ENCODE peak calls at places on chromosome 18, in four cellular contexts. X, S, C and V are unnamed samples.

GRCh38 chr18:9249254-9249653 is 85.3 kb upstream of the TWSG1 start:
- DNase-seq in X (no peak), S (no peak), C (no peak), V (no peak)

GRCh38 chr18:32450874-32451273 is 19.8 kb downstream of the GAREM1 start:
- DNase-seq in X (no peak), S (no peak), C (no peak), V (no peak)

GRCh38 chr18:48808476-48808875 is 142.3 kb downstream of the SMAD7 start:
- DNase-seq in X (no peak), S (no peak), C (no peak), V (no peak)

GRCh38 chr18:76209597-76209996 is 285.4 kb downstream of the ZNF516 start:
- DNase-seq in X (no peak), S (no peak), C (peak), V (peak)

GRCh38 chr18:35076556-35076955 is 35.3 kb downstream of the MAPRE2 start:
- DNase-seq in X (no peak), S (no peak), C (no peak), V (peak)

GRCh38 chr18:74413811-74414210 is 43.3 kb downstream of the DIPK1C start:
- DNase-seq in X (no peak), S (no peak), C (no peak), V (no peak)

GRCh38 chr18:11752116-11752911 is 63.2 kb downstream of the GNAL start:
- DNase-seq in X (peak), S (no peak), C (peak), V (no peak)

GRCh38 chr18:53153281-53153680 is 813.3 kb downstream of the DCC start:
- DNase-seq in X (peak), S (no peak), C (peak), V (no peak)

GRCh38 chr18:5155180-5155906 is 41.7 kb downstream of the AKAIN1 start:
- DNase-seq in X (no peak), S (no peak), C (no peak), V (no peak)

GRCh38 chr18:71194438-71194837 is 905.6 kb downstream of the SOCS6 start:
- DNase-seq in X (no peak), S (no peak), C (no peak), V (no peak)

GRCh38 chr18:44788334-44788733 is 107.6 kb downstream of the SETBP1 start:
- DNase-seq in X (no peak), S (no peak), C (no peak), V (no peak)

GRCh38 chr18:59634096-59634495 is 63.1 kb downstream of the CCBE1 start:
- DNase-seq in X (no peak), S (no peak), C (no peak), V (no peak)

GRCh38 chr18:63897072-63897471 is 9.6 kb downstream of the SERPINB2 start:
- DNase-seq in X (no peak), S (no peak), C (no peak), V (no peak)

GRCh38 chr18:40313030-40313642 is 1641.9 kb upstream of the PIK3C3 start:
- DNase-seq in X (no peak), S (no peak), C (no peak), V (no peak)

GRCh38 chr18:74115046-74115445 is 32.6 kb downstream of the FBXO15 start:
- DNase-seq in X (no peak), S (no peak), C (no peak), V (peak)

DNA sequence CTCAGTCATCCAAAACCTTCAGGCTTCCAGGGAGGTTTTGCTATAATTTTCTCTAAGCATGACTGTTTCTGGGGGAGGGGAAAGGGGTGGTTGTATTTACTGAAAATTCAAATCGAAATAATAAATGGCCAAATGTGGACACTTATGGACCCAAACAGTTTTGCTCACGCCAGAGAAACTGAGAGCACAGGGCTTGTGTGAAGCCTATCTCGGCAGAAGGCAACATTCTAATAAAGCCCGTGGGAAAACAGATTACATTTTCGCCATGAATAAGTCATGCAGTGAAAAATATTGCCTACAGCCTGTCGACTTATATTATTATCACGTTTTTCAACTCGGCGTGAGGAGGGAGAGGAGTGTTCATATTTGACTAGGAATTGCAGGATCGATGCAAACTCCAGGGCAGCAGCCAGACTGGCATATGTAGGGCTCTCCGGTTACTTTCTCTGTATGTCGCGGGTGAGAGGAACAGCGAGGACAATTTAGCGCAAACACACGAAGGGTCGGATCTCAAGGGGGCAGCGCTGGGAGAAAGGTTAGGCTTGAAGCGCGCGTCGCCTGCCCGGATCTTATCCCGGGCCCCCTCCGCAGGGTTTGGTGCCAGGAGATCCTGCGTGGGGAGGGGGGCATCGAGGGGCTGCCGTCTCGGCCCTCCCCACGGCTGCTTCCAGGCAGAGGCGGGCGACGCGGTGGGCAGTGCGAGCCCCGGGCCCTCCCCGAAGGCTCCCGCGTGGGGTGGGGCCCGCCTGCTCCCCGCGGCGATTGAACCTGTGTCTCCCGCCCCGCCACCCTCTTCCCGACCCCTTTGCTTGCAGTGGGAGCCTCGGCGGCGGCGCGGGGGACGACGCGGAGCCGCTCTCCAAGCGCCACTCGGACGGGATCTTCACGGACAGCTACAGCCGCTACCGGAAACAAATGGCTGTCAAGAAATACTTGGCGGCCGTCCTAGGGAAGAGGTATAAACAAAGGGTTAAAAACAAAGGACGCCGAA is 4.3 kb downstream of the ADCYAP1 start:
- DNase-seq in X (no peak), S (no peak), C (no peak), V (no peak)
- H3K4me3 ChIP-seq in X (no peak), S (peak), C (no peak), V (peak)

GRCh38 chr18:79861687-79862086 is 63.9 kb downstream of the KCNG2 start:
- DNase-seq in X (no peak), S (no peak), C (no peak), V (no peak)

GRCh38 chr18:79856119-79857080 is 58.7 kb downstream of the KCNG2 start:
- DNase-seq in X (peak), S (peak), C (peak), V (no peak)

GRCh38 chr18:79857082-79857661 is 59.4 kb downstream of the KCNG2 start:
- DNase-seq in X (peak), S (no peak), C (no peak), V (no peak)

GRCh38 chr18:79862562-79862961 is 64.8 kb downstream of the KCNG2 start:
- DNase-seq in X (no peak), S (no peak), C (no peak), V (no peak)

GRCh38 chr18:79859314-79859713 is 61.6 kb downstream of the KCNG2 start:
- DNase-seq in X (no peak), S (no peak), C (no peak), V (no peak)
- TF ChIP-seq CTCF in X (no peak), S (no peak), C (no peak), V (no peak)

GRCh38 chr18:55245200-55245599 is 285.9 kb upstream of the CCDC68 start:
- DNase-seq in X (no peak), S (no peak), C (no peak), V (no peak)

GRCh38 chr18:55244520-55244919 is 285.3 kb upstream of the CCDC68 start:
- DNase-seq in X (no peak), S (no peak), C (no peak), V (no peak)

GRCh38 chr18:55246278-55246677 is 287.0 kb upstream of the CCDC68 start:
- DNase-seq in X (no peak), S (no peak), C (no peak), V (no peak)

GRCh38 chr18:55243255-55243654 is 284.0 kb upstream of the CCDC68 start:
- DNase-seq in X (no peak), S (no peak), C (no peak), V (no peak)

DNA sequence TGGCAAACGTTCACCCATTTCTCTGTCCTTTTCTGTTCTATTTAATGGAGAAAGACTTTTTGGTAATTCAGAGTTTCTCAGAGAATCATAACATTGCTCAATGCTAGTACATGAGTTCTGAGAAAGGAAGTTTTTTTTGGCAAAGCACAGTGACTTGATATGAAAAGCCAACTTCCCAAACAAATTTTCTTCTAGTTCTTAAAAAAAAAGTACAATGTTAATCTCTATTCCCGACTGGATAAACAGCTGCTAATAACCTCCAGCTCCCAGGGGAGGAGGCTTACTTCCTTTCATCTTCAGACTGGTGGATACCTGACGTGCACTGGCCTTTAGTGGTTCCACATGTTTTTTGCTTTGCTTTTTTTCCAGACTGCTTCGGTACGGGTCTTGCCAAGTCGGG is 284.6 kb upstream of the CCDC68 start:
- DNase-seq in X (no peak), S (peak), C (no peak), V (no peak)
- H3K4me3 ChIP-seq in X (no peak), S (peak), C (no peak), V (no peak)

GRCh38 chr18:3360211-3360610 is 89.8 kb upstream of the TGIF1 start:
- DNase-seq in X (no peak), S (no peak), C (no peak), V (no peak)
- TF ChIP-seq CTCF in X (no peak), S (no peak), C (no peak), V (no peak)